ENCODE peak calls at places on chromosomes 16 and 17, in five cellular contexts. J is MCF 10A; F is foreskin keratinocyte; N is stimulated activated CD4-positive, alpha-beta T cell treated with anti-CD3 and anti-CD28 coated beads, Interleukin-1b, Interleukin-23, amount 100 ng/mL, for 24 hours; U is thoracic aorta. Y is an unnamed sample.

GRCh38 chr17:64940055-64940454 is 20.8 kb upstream of the LRRC37A3 start:
- DNase-seq in J (no peak), F (peak), N (no peak), U (no peak), Y (no peak)

GRCh38 chr17:5584383-5584951 is at the start of gene NLRP1:
- DNase-seq in J (peak), F (peak), N (peak), U (peak), Y (peak)

GRCh38 chr16:67845291-67846062 is 1.3 kb upstream of the NUTF2 start:
- DNase-seq in J (no peak), F (no peak), N (no peak), U (no peak), Y (no peak)

GRCh38 chr17:1438593-1439083 is 17.4 kb downstream of the CRK start:
- DNase-seq in J (no peak), F (no peak), N (no peak), U (no peak), Y (no peak)

GRCh38 chr17:77445908-77446535 is 305.3 kb downstream of the SEC14L1 start:
- DNase-seq in J (no peak), F (no peak), N (no peak), U (no peak), Y (peak)

GRCh38 chr17:74935048-74935447 is 650 bp upstream of the OTOP3 start:
- DNase-seq in J (no peak), F (no peak), N (no peak), U (no peak), Y (no peak)

GRCh38 chr17:57679906-57680695 is 65.0 kb downstream of the CCDC182 start:
- DNase-seq in J (no peak), F (no peak), N (no peak), U (no peak), Y (no peak)

GRCh38 chr16:81712681-81713080 is 66.4 kb upstream of the PLCG2 start:
- DNase-seq in J (no peak), F (no peak), N (no peak), U (no peak), Y (no peak)

GRCh38 chr16:73572135-73572534 is 524.2 kb upstream of the ZFHX3 start:
- DNase-seq in J (peak), F (no peak), N (no peak), U (no peak), Y (peak)

GRCh38 chr17:42389902-42390301 is 1.7 kb upstream of the STAT3 start:
- DNase-seq in J (no peak), F (no peak), N (no peak), U (no peak), Y (no peak)

GRCh38 chr16:78122774-78123315 is 23.4 kb downstream of the WWOX start:
- DNase-seq in J (peak), F (peak), N (no peak), U (no peak), Y (no peak)

GRCh38 chr17:76585649-76586593 is at the start of gene ST6GALNAC2:
- DNase-seq in J (peak), F (peak), N (no peak), U (no peak), Y (peak)

GRCh38 chr17:10058924-10059683 is 139.3 kb downstream of the GAS7 start:
- DNase-seq in J (no peak), F (no peak), N (no peak), U (no peak), Y (no peak)

GRCh38 chr17:44940321-44940720 is 7.3 kb downstream of the KIF18B start:
- DNase-seq in J (peak), F (peak), N (no peak), U (no peak), Y (no peak)

GRCh38 chr17:68460715-68461114 is 3.4 kb upstream of the WIPI1 start:
- DNase-seq in J (no peak), F (no peak), N (no peak), U (no peak), Y (no peak)

GRCh38 chr16:69440236-69440635 is 15.8 kb downstream of the CYB5B start:
- DNase-seq in J (no peak), F (no peak), N (no peak), U (no peak), Y (no peak)

GRCh38 chr16:30064746-30065111 is 831 bp upstream of the ALDOA start:
- DNase-seq in J (no peak), F (no peak), N (no peak), U (no peak), Y (no peak)